ENCODE peak calls at places on chromosomes 7 and 10, in five cellular contexts. P is AML-193; T is COR-L47; Y is fibroblast of lung; S is stimulated activated CD4-positive, alpha-beta T cell treated with anti-CD3 and anti-CD28 coated beads, Interleukin-2, amount 100 ng/mL, for 48 hours. M is an unnamed sample.

GRCh38 chr7:74141705-74142104 is 32.5 kb upstream of the EIF4H start:
- DNase-seq in P (no peak), T (no peak), Y (no peak), S (no peak), M (no peak)

GRCh38 chr7:157219154-157219553 is 80.4 kb downstream of the UBE3C start:
- DNase-seq in P (no peak), T (no peak), Y (no peak), S (no peak), M (no peak)

GRCh38 chr10:3426190-3426845 is 253.7 kb upstream of the PITRM1 start:
- DNase-seq in P (no peak), T (no peak), Y (peak), S (no peak), M (no peak)

GRCh38 chr10:118496525-118496924 is 98.9 kb downstream of the PRLHR start:
- DNase-seq in P (no peak), T (no peak), Y (no peak), S (no peak), M (no peak)

GRCh38 chr7:19464751-19465150 is 244.1 kb downstream of the POLR1F start:
- DNase-seq in P (no peak), T (no peak), Y (no peak), S (no peak), M (no peak)

GRCh38 chr7:46586406-46586805 is 665.3 kb upstream of the IGFBP3 start:
- DNase-seq in P (no peak), T (no peak), Y (no peak), S (no peak), M (no peak)

GRCh38 chr7:45684910-45685618 is 110.9 kb downstream of the ADCY1 start:
- DNase-seq in P (no peak), T (no peak), Y (no peak), S (no peak), M (no peak)

GRCh38 chr10:79241629-79241989 is 105.7 kb upstream of the PPIF start:
- DNase-seq in P (no peak), T (no peak), Y (no peak), S (no peak), M (no peak)

GRCh38 chr10:100009283-100009792 is 409 bp downstream of the DNMBP start:
- DNase-seq in P (peak), T (peak), Y (no peak), S (no peak), M (no peak)

GRCh38 chr10:10315989-10316388 is 701.7 kb upstream of the CELF2 start:
- DNase-seq in P (no peak), T (no peak), Y (no peak), S (no peak), M (no peak)

GRCh38 chr7:103988468-103989199 is 824 bp downstream of the RELN start:
- DNase-seq in P (no peak), T (peak), Y (peak), S (no peak), M (peak)

GRCh38 chr10:97889461-97890265 is 40.0 kb downstream of the GOLGA7B start:
- DNase-seq in P (no peak), T (no peak), Y (peak), S (no peak), M (no peak)

GRCh38 chr7:117085275-117085674 is 132.0 kb downstream of the ST7 start:
- DNase-seq in P (no peak), T (no peak), Y (no peak), S (no peak), M (no peak)

GRCh38 chr10:21347043-21347799 is 178.3 kb downstream of the SKIDA1 start:
- DNase-seq in P (no peak), T (no peak), Y (no peak), S (no peak), M (no peak)

GRCh38 chr7:123190109-123190831 is 9.5 kb downstream of the SLC13A1 start:
- DNase-seq in P (no peak), T (no peak), Y (no peak), S (no peak), M (no peak)

GRCh38 chr7:80224416-80224815 is 89.8 kb downstream of the GNAI1 start:
- DNase-seq in P (no peak), T (no peak), Y (no peak), S (no peak), M (no peak)

GRCh38 chr10:60182691-60183090 is 207.0 kb downstream of the ANK3 start:
- DNase-seq in P (no peak), T (no peak), Y (peak), S (no peak), M (no peak)

GRCh38 chr7:12719141-12719919 is 31.9 kb downstream of the ARL4A start:
- DNase-seq in P (no peak), T (no peak), Y (peak), S (no peak), M (no peak)

GRCh38 chr7:67917118-67917755 is 920.6 kb downstream of the TYW1 start:
- DNase-seq in P (no peak), T (peak), Y (no peak), S (no peak), M (no peak)

GRCh38 chr10:125982256-125982948 is 86.0 kb downstream of the FANK1 start:
- DNase-seq in P (peak), T (no peak), Y (peak), S (no peak), M (no peak)

GRCh38 chr7:1544178-1544895 is 11.7 kb downstream of the TMEM184A start:
- DNase-seq in P (no peak), T (no peak), Y (no peak), S (no peak), M (no peak)

GRCh38 chr7:43791665-43792064 is 33.2 kb downstream of the BLVRA start:
- DNase-seq in P (peak), T (no peak), Y (no peak), S (no peak), M (no peak)

GRCh38 chr7:47786557-47787248 is 161.6 kb downstream of the PKD1L1 start:
- DNase-seq in P (no peak), T (no peak), Y (peak), S (no peak), M (no peak)

GRCh38 chr10:113552014-113552413 is 839 bp upstream of the HABP2 start:
- DNase-seq in P (no peak), T (no peak), Y (no peak), S (no peak), M (no peak)

GRCh38 chr10:43000651-43001426 is 76.0 kb upstream of the RET start:
- DNase-seq in P (no peak), T (no peak), Y (no peak), S (no peak), M (no peak)

GRCh38 chr10:13528138-13528874 is 508 bp downstream of the BEND7 start:
- DNase-seq in P (no peak), T (no peak), Y (no peak), S (no peak), M (no peak)

GRCh38 chr10:77741746-77742145 is 104.1 kb upstream of the KCNMA1 start:
- DNase-seq in P (no peak), T (no peak), Y (peak), S (no peak), M (no peak)

GRCh38 chr7:127393370-127394058 is 1.0 kb upstream of the ZNF800 start:
- DNase-seq in P (no peak), T (no peak), Y (peak), S (no peak), M (peak)

GRCh38 chr7:19969859-19970493 is 196.6 kb upstream of the TMEM196 start:
- DNase-seq in P (no peak), T (no peak), Y (peak), S (no peak), M (no peak)

GRCh38 chr7:126780993-126781392 is 471.7 kb downstream of the GRM8 start:
- DNase-seq in P (no peak), T (no peak), Y (no peak), S (no peak), M (no peak)

GRCh38 chr7:10022957-10023356 is 950.7 kb upstream of the PHF14 start:
- DNase-seq in P (no peak), T (peak), Y (peak), S (no peak), M (peak)

GRCh38 chr7:46682841-46683624 is 762.0 kb upstream of the IGFBP3 start:
- DNase-seq in P (no peak), T (no peak), Y (peak), S (no peak), M (no peak)

GRCh38 chr10:114839901-114840300 is 18.3 kb downstream of the FHIP2A start:
- DNase-seq in P (no peak), T (no peak), Y (no peak), S (no peak), M (no peak)

M was measured in NCI-H1105.